ENCODE peak calls at places on chromosomes 2 and 18, in four cellular contexts. M is HFF-Myc, U is foreskin fibroblast, S is psoas muscle. K is an unnamed sample.

GRCh38 chr2:21422724-21423522 is 299.2 kb downstream of the TDRD15 start:
- DNase-seq in M (no peak), U (no peak), S (no peak), K (no peak)

GRCh38 chr2:216991563-216991962 is 131.7 kb upstream of the TNP1 start:
- DNase-seq in M (no peak), U (peak; percentile 1), S (peak; percentile 80), K (no peak)

GRCh38 chr2:142521492-142521891 is 356.0 kb upstream of the KYNU start:
- DNase-seq in M (no peak), U (no peak), S (no peak), K (no peak)

GRCh38 chr18:59696311-59697235 is 650 bp downstream of the CCBE1 start:
- DNase-seq in M (no peak), U (peak; percentile 53), S (peak; percentile 53), K (peak; percentile 67)

GRCh38 chr2:234632527-234633391 is 135.9 kb upstream of the ARL4C start:
- DNase-seq in M (peak; percentile 92), U (peak; percentile 84), S (no peak), K (peak; percentile 99)

GRCh38 chr2:205660521-205661124 is 21.7 kb upstream of the NRP2 start:
- DNase-seq in M (peak; percentile 82), U (peak; percentile 92), S (no peak), K (peak; percentile 97)

GRCh38 chr18:58225101-58225500 is 181.1 kb downstream of the NEDD4L start:
- DNase-seq in M (no peak), U (peak; percentile 22), S (no peak), K (peak; percentile 12)

GRCh38 chr2:175633227-175633626 is 368.8 kb downstream of the LNPK start:
- DNase-seq in M (no peak), U (no peak), S (no peak), K (no peak)

GRCh38 chr2:69032336-69032735 is 19.4 kb downstream of the ANTXR1 start:
- DNase-seq in M (no peak), U (no peak), S (no peak), K (no peak)

GRCh38 chr18:25313274-25313673 is 38.7 kb downstream of the ZNF521 start:
- DNase-seq in M (no peak), U (no peak), S (no peak), K (no peak)

GRCh38 chr18:44320619-44321460 is 359.8 kb upstream of the SETBP1 start:
- DNase-seq in M (no peak), U (no peak), S (peak; percentile 22), K (no peak)

GRCh38 chr2:41722668-41723369 is 325.0 kb upstream of the PKDCC start:
- DNase-seq in M (no peak), U (peak; percentile 59), S (no peak), K (peak; percentile 58)

GRCh38 chr2:210399440-210400041 is 77.0 kb downstream of the LANCL1 start:
- DNase-seq in M (no peak), U (no peak), S (no peak), K (peak; percentile 5)

GRCh38 chr2:152445791-152446201 is 110.8 kb downstream of the FMNL2 start:
- DNase-seq in M (peak; percentile 52), U (peak; percentile 85), S (no peak), K (peak; percentile 84)

GRCh38 chr18:45526120-45526841 is 89.0 kb upstream of the SLC14A2 start:
- DNase-seq in M (peak; percentile 36), U (no peak), S (no peak), K (peak; percentile 71)

GRCh38 chr2:558879-559278 is 118.3 kb downstream of the TMEM18 start:
- DNase-seq in M (no peak), U (no peak), S (no peak), K (no peak)

GRCh38 chr2:44016282-44016681 is 20.5 kb upstream of the LRPPRC start:
- DNase-seq in M (peak; percentile 14), U (peak; percentile 21), S (no peak), K (peak; percentile 52)

GRCh38 chr2:166892397-166892796 is 4.1 kb downstream of the XIRP2 start:
- DNase-seq in M (no peak), U (no peak), S (no peak), K (no peak)

GRCh38 chr18:63869374-63869773 is 18.1 kb upstream of the SERPINB2 start:
- DNase-seq in M (peak; percentile 72), U (peak; percentile 91), S (no peak), K (peak; percentile 86)

GRCh38 chr2:98468621-98469236 is 24.1 kb downstream of the INPP4A start:
- DNase-seq in M (no peak), U (no peak), S (no peak), K (no peak)

GRCh38 chr2:141015339-141016047 is 1115.3 kb downstream of the LRP1B start:
- DNase-seq in M (no peak), U (no peak), S (no peak), K (peak; percentile 42)

GRCh38 chr18:8116346-8117007 is 492.8 kb upstream of the RAB12 start:
- DNase-seq in M (no peak), U (peak; percentile 81), S (no peak), K (peak; percentile 74)

GRCh38 chr2:85548608-85548900 is 9.6 kb downstream of the MAT2A start:
- DNase-seq in M (no peak), U (no peak), S (no peak), K (no peak)

GRCh38 chr2:40751981-40752380 is 300.1 kb upstream of the SLC8A1 start:
- DNase-seq in M (no peak), U (no peak), S (no peak), K (no peak)

GRCh38 chr18:74715306-74715705 is 117.6 kb downstream of the ZNF407 start:
- DNase-seq in M (no peak), U (no peak), S (no peak), K (no peak)

GRCh38 chr2:74374509-74375205 is 5.5 kb downstream of the DCTN1 start:
- DNase-seq in M (peak; percentile 40), U (peak; percentile 58), S (peak; percentile 81), K (peak; percentile 54)

GRCh38 chr18:76553715-76554603 is 58.9 kb upstream of the ZNF516 start:
- DNase-seq in M (no peak), U (peak; percentile 66), S (no peak), K (peak; percentile 17)

GRCh38 chr2:39437522-39438296 is 624 bp upstream of the MAP4K3 start:
- DNase-seq in M (no peak), U (peak; percentile 29), S (peak; percentile 61), K (peak; percentile 38)

GRCh38 chr18:23077493-23078256 is 57.6 kb upstream of the CABLES1 start:
- DNase-seq in M (no peak), U (no peak), S (no peak), K (no peak)

GRCh38 chr2:176285321-176285720 is 16.1 kb downstream of the MTX2 start:
- DNase-seq in M (peak; percentile 14), U (no peak), S (no peak), K (no peak)

GRCh38 chr2:72982781-72983499 is 65.6 kb downstream of the EMX1 start:
- DNase-seq in M (no peak), U (no peak), S (peak; percentile 25), K (no peak)

GRCh38 chr2:173185437-173185836 is 109.8 kb downstream of the MAP3K20 start:
- DNase-seq in M (no peak), U (no peak), S (no peak), K (no peak)

GRCh38 chr2:43425659-43426058 is 170.2 kb downstream of the THADA start:
- DNase-seq in M (no peak), U (no peak), S (no peak), K (no peak)

DNA sequence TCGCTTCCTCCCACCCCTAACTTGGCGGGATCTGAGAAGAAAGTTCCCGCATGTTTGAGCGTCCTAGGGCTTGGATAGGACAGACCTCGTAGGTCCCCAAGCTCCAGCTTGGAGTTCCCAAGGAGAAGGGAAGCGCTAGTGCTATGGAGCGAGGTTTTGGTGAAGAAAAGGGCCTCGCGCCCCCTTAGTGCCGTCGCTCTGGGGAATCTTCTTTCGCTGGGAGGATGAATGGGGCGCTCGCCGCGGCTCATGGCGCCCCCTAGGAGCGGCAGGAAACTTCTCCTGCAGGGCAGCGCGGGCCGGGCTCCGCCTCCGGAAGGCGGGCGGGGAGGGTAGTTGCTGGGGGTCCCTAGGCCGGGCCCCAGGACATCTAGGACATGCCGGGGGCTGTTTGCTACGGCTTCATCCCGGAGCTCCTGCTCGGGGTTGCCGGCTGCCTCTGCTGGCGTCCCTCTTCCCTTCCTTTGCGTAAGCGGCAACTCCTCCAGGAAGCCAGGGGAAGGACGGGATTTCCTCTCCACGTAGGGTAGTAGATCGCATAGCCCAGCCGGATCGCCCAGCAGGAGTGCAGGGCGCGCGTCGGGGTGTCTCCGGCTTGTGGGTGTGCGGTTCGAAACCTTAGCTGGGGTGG is 11.9 kb upstream of the SKOR2 start:
- DNase-seq in M (no peak), U (no peak), S (no peak), K (no peak)
- TF ChIP-seq CTCF in M (peak; percentile 39), U (peak; percentile 23), S (no peak), K (no peak)

DNA sequence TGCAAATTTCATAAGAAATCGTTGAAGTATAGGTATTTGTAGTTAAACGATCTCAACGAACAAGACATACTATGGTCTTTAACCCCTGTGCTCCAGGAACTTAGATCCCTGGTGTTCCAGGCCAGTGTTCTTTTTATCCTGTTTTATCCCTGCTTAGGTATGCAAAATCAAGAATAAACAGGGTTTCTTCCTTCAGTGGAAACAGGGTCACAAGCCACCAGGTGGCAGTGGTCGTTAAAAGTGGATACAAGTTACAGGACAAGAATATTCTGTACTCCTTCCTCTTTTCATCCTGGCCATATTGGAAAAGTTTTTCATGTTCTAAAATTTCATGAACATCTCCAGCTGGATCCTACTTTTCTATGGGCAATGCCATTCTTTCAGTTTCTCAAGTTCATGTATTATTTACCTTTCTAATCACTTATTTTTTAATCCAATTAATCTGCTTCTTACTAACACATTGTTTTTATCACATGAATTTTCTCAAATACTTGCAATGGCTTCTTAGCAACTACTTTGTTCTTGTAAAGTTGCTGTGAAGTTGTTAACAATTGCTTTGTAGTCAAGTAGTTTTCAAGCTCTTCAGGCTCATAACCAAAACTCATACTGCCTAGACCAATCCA is 16.4 kb upstream of the HNMT start:
- DNase-seq in M (no peak), U (peak; percentile 54), S (peak; percentile 76), K (peak; percentile 66)
- TF ChIP-seq CTCF in M (peak; percentile 59), U (peak; percentile 65), S (peak; percentile 58), K (peak; percentile 74)

GRCh38 chr2:221572180-221572820 is at the start of gene EPHA4:
- DNase-seq in M (peak; percentile 33), U (peak; percentile 93), S (peak; percentile 93), K (peak; percentile 91)
- TF ChIP-seq CTCF in M (no peak), U (peak; percentile 22), S (peak; percentile 19), K (peak; percentile 25)

GRCh38 chr2:46645681-46646162 is 166.4 kb downstream of the TMEM247 start:
- DNase-seq in M (no peak), U (peak; percentile 86), S (no peak), K (peak; percentile 78)
- TF ChIP-seq CTCF in M (no peak), U (no peak), S (no peak), K (no peak)

GRCh38 chr18:3593904-3594759 is 144.2 kb downstream of the TGIF1 start:
- DNase-seq in M (peak; percentile 93), U (peak; percentile 94), S (peak; percentile 84), K (peak; percentile 98)
- TF ChIP-seq CTCF in M (peak; percentile 86), U (peak; percentile 77), S (peak; percentile 86), K (peak; percentile 87)

DNA sequence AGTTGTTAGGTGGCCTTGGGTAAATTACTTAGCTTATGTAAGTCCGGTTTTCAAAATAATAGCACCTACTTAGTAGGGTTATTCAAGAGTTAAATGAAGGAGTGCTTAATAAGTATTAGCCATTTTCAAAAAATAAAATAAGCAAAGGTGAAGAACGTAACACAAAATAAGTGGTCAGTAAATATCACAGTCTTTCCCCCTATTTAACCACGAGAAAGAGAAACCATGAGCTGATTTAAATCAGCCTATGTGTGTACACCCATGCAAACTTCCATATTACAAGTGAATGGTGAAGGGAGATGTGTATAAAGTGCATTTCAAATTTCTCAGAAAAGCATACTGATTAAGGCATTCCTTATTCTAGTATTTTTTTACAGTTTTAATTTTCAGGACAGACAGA is 2.2 kb downstream of the WIPF1 start:
- DNase-seq in M (no peak), U (no peak), S (no peak), K (no peak)
- TF ChIP-seq CTCF in M (no peak), U (no peak), S (no peak), K (no peak)

GRCh38 chr2:27958711-27959378 is 68.3 kb downstream of the BABAM2 start:
- DNase-seq in M (no peak), U (no peak), S (no peak), K (peak; percentile 41)
- TF ChIP-seq CTCF in M (no peak), U (no peak), S (no peak), K (no peak)